ENCODE peak calls at places on chromosomes 16 and 17, in six cellular contexts. One of them, this sample, is unnamed.

GRCh38 chr16:74607967-74608356 is 1.0 kb upstream of the GLG1 start:
- DNase-seq in stimulated activated naive CD4-positive, alpha-beta T cell: no peak
- DNase-seq in PC-3: no peak
- DNase-seq in type B pancreatic cell: no peak
- DNase-seq in ACHN: no peak
- DNase-seq in choroid plexus epithelial cell: peak
- DNase-seq in this sample: no peak

GRCh38 chr17:50909765-50910661 is 43.9 kb upstream of the TOB1 start:
- DNase-seq in PC-3: no peak
- DNase-seq in choroid plexus epithelial cell: no peak
- DNase-seq in stimulated activated naive CD4-positive, alpha-beta T cell: peak
- DNase-seq in type B pancreatic cell: no peak
- DNase-seq in ACHN: no peak
- DNase-seq in this sample: no peak

GRCh38 chr16:48629016-48629415 is 19.0 kb upstream of the N4BP1 start:
- DNase-seq in choroid plexus epithelial cell: no peak
- DNase-seq in stimulated activated naive CD4-positive, alpha-beta T cell: no peak
- DNase-seq in ACHN: no peak
- DNase-seq in PC-3: no peak
- DNase-seq in type B pancreatic cell: peak
- DNase-seq in this sample: no peak

GRCh38 chr16:30621765-30622164 is 11.6 kb upstream of the ZNF689 start:
- DNase-seq in stimulated activated naive CD4-positive, alpha-beta T cell: no peak
- DNase-seq in PC-3: peak
- DNase-seq in type B pancreatic cell: no peak
- DNase-seq in choroid plexus epithelial cell: no peak
- DNase-seq in ACHN: no peak
- DNase-seq in this sample: no peak

GRCh38 chr16:16161319-16161718 is 62.0 kb downstream of the ABCC6 start:
- DNase-seq in choroid plexus epithelial cell: no peak
- DNase-seq in PC-3: no peak
- DNase-seq in type B pancreatic cell: no peak
- DNase-seq in ACHN: no peak
- DNase-seq in stimulated activated naive CD4-positive, alpha-beta T cell: no peak
- DNase-seq in this sample: no peak

GRCh38 chr17:64406321-64407200 is 15.9 kb upstream of the PECAM1 start:
- DNase-seq in type B pancreatic cell: no peak
- DNase-seq in stimulated activated naive CD4-positive, alpha-beta T cell: peak
- DNase-seq in PC-3: peak
- DNase-seq in choroid plexus epithelial cell: peak
- DNase-seq in ACHN: no peak
- DNase-seq in this sample: no peak

GRCh38 chr16:58027341-58028167 is 2.0 kb downstream of the MMP15 start:
- DNase-seq in PC-3: peak
- DNase-seq in stimulated activated naive CD4-positive, alpha-beta T cell: no peak
- DNase-seq in ACHN: peak
- DNase-seq in choroid plexus epithelial cell: peak
- DNase-seq in type B pancreatic cell: no peak
- DNase-seq in this sample: no peak

GRCh38 chr17:70105641-70106040 is 30.6 kb downstream of the KCNJ16 start:
- DNase-seq in choroid plexus epithelial cell: no peak
- DNase-seq in type B pancreatic cell: no peak
- DNase-seq in PC-3: no peak
- DNase-seq in stimulated activated naive CD4-positive, alpha-beta T cell: no peak
- DNase-seq in ACHN: no peak
- DNase-seq in this sample: no peak

GRCh38 chr17:43351686-43352085 is 47.1 kb upstream of the ARL4D start:
- DNase-seq in type B pancreatic cell: no peak
- DNase-seq in PC-3: peak
- DNase-seq in choroid plexus epithelial cell: no peak
- DNase-seq in ACHN: no peak
- DNase-seq in stimulated activated naive CD4-positive, alpha-beta T cell: no peak
- DNase-seq in this sample: no peak

GRCh38 chr17:72031219-72031906 is 89.5 kb upstream of the SOX9 start:
- DNase-seq in stimulated activated naive CD4-positive, alpha-beta T cell: no peak
- DNase-seq in choroid plexus epithelial cell: no peak
- DNase-seq in ACHN: no peak
- DNase-seq in type B pancreatic cell: no peak
- DNase-seq in PC-3: no peak
- DNase-seq in this sample: no peak

GRCh38 chr17:1474402-1475189 is 17.9 kb downstream of the MYO1C start:
- DNase-seq in stimulated activated naive CD4-positive, alpha-beta T cell: no peak
- DNase-seq in type B pancreatic cell: no peak
- DNase-seq in choroid plexus epithelial cell: no peak
- DNase-seq in PC-3: no peak
- DNase-seq in ACHN: no peak
- DNase-seq in this sample: no peak

GRCh38 chr17:82175166-82175565 is 37.5 kb downstream of the CCDC57 start:
- DNase-seq in stimulated activated naive CD4-positive, alpha-beta T cell: no peak
- DNase-seq in choroid plexus epithelial cell: no peak
- DNase-seq in ACHN: no peak
- DNase-seq in type B pancreatic cell: no peak
- DNase-seq in PC-3: no peak
- DNase-seq in this sample: no peak

This sample was measured in hypothalamus.